ENCODE peak calls at places on chromosomes 6 and 20, in seven cellular contexts. One of them, this sample, is unnamed.

GRCh38 chr6:64084201-64084663 is 448.6 kb downstream of the PHF3 start:
- DNase-seq in type B pancreatic cell: no peak
- DNase-seq in DMS153: no peak
- DNase-seq in stimulated activated CD8-positive, alpha-beta memory T cell treated with anti-CD3 and anti-CD28 coated beads, Interleukin-15, amount 100 ng/mL, for 24 hours: no peak
- DNase-seq in aorta: no peak
- DNase-seq in NCI-H460: no peak
- DNase-seq in fibroblast of pulmonary artery: no peak
- DNase-seq in this sample: no peak

GRCh38 chr6:148251286-148251685 is 91.4 kb upstream of the SASH1 start:
- DNase-seq in aorta: no peak
- DNase-seq in type B pancreatic cell: no peak
- DNase-seq in stimulated activated CD8-positive, alpha-beta memory T cell treated with anti-CD3 and anti-CD28 coated beads, Interleukin-15, amount 100 ng/mL, for 24 hours: no peak
- DNase-seq in fibroblast of pulmonary artery: peak
- DNase-seq in NCI-H460: peak
- DNase-seq in DMS153: peak
- DNase-seq in this sample: no peak

GRCh38 chr20:48131581-48131980 is 346.3 kb upstream of the SULF2 start:
- DNase-seq in fibroblast of pulmonary artery: peak
- DNase-seq in stimulated activated CD8-positive, alpha-beta memory T cell treated with anti-CD3 and anti-CD28 coated beads, Interleukin-15, amount 100 ng/mL, for 24 hours: no peak
- DNase-seq in type B pancreatic cell: no peak
- DNase-seq in DMS153: no peak
- DNase-seq in NCI-H460: no peak
- DNase-seq in aorta: no peak
- DNase-seq in this sample: no peak

GRCh38 chr6:131519670-131520436 is 53.2 kb upstream of the ARG1 start:
- DNase-seq in stimulated activated CD8-positive, alpha-beta memory T cell treated with anti-CD3 and anti-CD28 coated beads, Interleukin-15, amount 100 ng/mL, for 24 hours: no peak
- DNase-seq in type B pancreatic cell: no peak
- DNase-seq in fibroblast of pulmonary artery: peak
- DNase-seq in aorta: no peak
- DNase-seq in NCI-H460: peak
- DNase-seq in DMS153: peak
- DNase-seq in this sample: no peak

GRCh38 chr6:15961630-15962448 is 167.0 kb upstream of the MYLIP start:
- DNase-seq in aorta: no peak
- DNase-seq in type B pancreatic cell: no peak
- DNase-seq in NCI-H460: no peak
- DNase-seq in DMS153: no peak
- DNase-seq in fibroblast of pulmonary artery: no peak
- DNase-seq in stimulated activated CD8-positive, alpha-beta memory T cell treated with anti-CD3 and anti-CD28 coated beads, Interleukin-15, amount 100 ng/mL, for 24 hours: no peak
- DNase-seq in this sample: no peak

GRCh38 chr20:52294106-52294628 is 102.6 kb upstream of the ZFP64 start:
- DNase-seq in DMS153: no peak
- DNase-seq in fibroblast of pulmonary artery: peak
- DNase-seq in type B pancreatic cell: no peak
- DNase-seq in aorta: no peak
- DNase-seq in stimulated activated CD8-positive, alpha-beta memory T cell treated with anti-CD3 and anti-CD28 coated beads, Interleukin-15, amount 100 ng/mL, for 24 hours: no peak
- DNase-seq in NCI-H460: no peak
- DNase-seq in this sample: no peak

GRCh38 chr20:46057856-46058655 is 29.0 kb downstream of the SLC12A5 start:
- DNase-seq in stimulated activated CD8-positive, alpha-beta memory T cell treated with anti-CD3 and anti-CD28 coated beads, Interleukin-15, amount 100 ng/mL, for 24 hours: no peak
- DNase-seq in DMS153: peak
- DNase-seq in aorta: no peak
- DNase-seq in NCI-H460: no peak
- DNase-seq in fibroblast of pulmonary artery: peak
- DNase-seq in type B pancreatic cell: peak
- DNase-seq in this sample: no peak

GRCh38 chr20:43721429-43722152 is 5.2 kb downstream of the GTSF1L start:
- DNase-seq in stimulated activated CD8-positive, alpha-beta memory T cell treated with anti-CD3 and anti-CD28 coated beads, Interleukin-15, amount 100 ng/mL, for 24 hours: no peak
- DNase-seq in aorta: peak
- DNase-seq in DMS153: peak
- DNase-seq in type B pancreatic cell: no peak
- DNase-seq in fibroblast of pulmonary artery: no peak
- DNase-seq in NCI-H460: no peak
- DNase-seq in this sample: no peak

GRCh38 chr6:3841066-3841454 is 8.1 kb upstream of the FAM50B start:
- DNase-seq in type B pancreatic cell: no peak
- DNase-seq in NCI-H460: no peak
- DNase-seq in DMS153: no peak
- DNase-seq in aorta: no peak
- DNase-seq in stimulated activated CD8-positive, alpha-beta memory T cell treated with anti-CD3 and anti-CD28 coated beads, Interleukin-15, amount 100 ng/mL, for 24 hours: no peak
- DNase-seq in fibroblast of pulmonary artery: no peak
- DNase-seq in this sample: no peak

GRCh38 chr20:1362484-1362883 is 30.4 kb downstream of the FKBP1A start:
- DNase-seq in NCI-H460: no peak
- DNase-seq in type B pancreatic cell: no peak
- DNase-seq in stimulated activated CD8-positive, alpha-beta memory T cell treated with anti-CD3 and anti-CD28 coated beads, Interleukin-15, amount 100 ng/mL, for 24 hours: no peak
- DNase-seq in aorta: no peak
- DNase-seq in fibroblast of pulmonary artery: no peak
- DNase-seq in DMS153: no peak
- DNase-seq in this sample: no peak

GRCh38 chr6:107737397-107737793 is 86.7 kb downstream of the SCML4 start:
- DNase-seq in DMS153: no peak
- DNase-seq in stimulated activated CD8-positive, alpha-beta memory T cell treated with anti-CD3 and anti-CD28 coated beads, Interleukin-15, amount 100 ng/mL, for 24 hours: no peak
- DNase-seq in NCI-H460: no peak
- DNase-seq in type B pancreatic cell: no peak
- DNase-seq in fibroblast of pulmonary artery: no peak
- DNase-seq in aorta: no peak
- DNase-seq in this sample: no peak

GRCh38 chr20:32325706-32326506 is 32.2 kb upstream of the ASXL1 start:
- DNase-seq in type B pancreatic cell: no peak
- DNase-seq in DMS153: peak
- DNase-seq in stimulated activated CD8-positive, alpha-beta memory T cell treated with anti-CD3 and anti-CD28 coated beads, Interleukin-15, amount 100 ng/mL, for 24 hours: no peak
- DNase-seq in NCI-H460: no peak
- DNase-seq in aorta: no peak
- DNase-seq in fibroblast of pulmonary artery: peak
- DNase-seq in this sample: no peak

GRCh38 chr6:100464910-100465700 is at the start of gene SIM1:
- DNase-seq in DMS153: peak
- DNase-seq in fibroblast of pulmonary artery: peak
- DNase-seq in NCI-H460: no peak
- DNase-seq in aorta: peak
- DNase-seq in stimulated activated CD8-positive, alpha-beta memory T cell treated with anti-CD3 and anti-CD28 coated beads, Interleukin-15, amount 100 ng/mL, for 24 hours: no peak
- DNase-seq in type B pancreatic cell: peak
- DNase-seq in this sample: no peak

GRCh38 chr6:31930962-31931361 is 3.4 kb downstream of the C2 start:
- DNase-seq in fibroblast of pulmonary artery: no peak
- DNase-seq in aorta: no peak
- DNase-seq in type B pancreatic cell: no peak
- DNase-seq in stimulated activated CD8-positive, alpha-beta memory T cell treated with anti-CD3 and anti-CD28 coated beads, Interleukin-15, amount 100 ng/mL, for 24 hours: no peak
- DNase-seq in DMS153: no peak
- DNase-seq in NCI-H460: no peak
- DNase-seq in this sample: no peak

GRCh38 chr6:116536216-116536621 is 9.3 kb downstream of the TRAPPC3L start:
- DNase-seq in stimulated activated CD8-positive, alpha-beta memory T cell treated with anti-CD3 and anti-CD28 coated beads, Interleukin-15, amount 100 ng/mL, for 24 hours: no peak
- DNase-seq in type B pancreatic cell: no peak
- DNase-seq in aorta: no peak
- DNase-seq in fibroblast of pulmonary artery: peak
- DNase-seq in DMS153: peak
- DNase-seq in NCI-H460: peak
- DNase-seq in this sample: no peak

GRCh38 chr20:23234311-23235078 is 116.1 kb upstream of the NXT1 start:
- DNase-seq in stimulated activated CD8-positive, alpha-beta memory T cell treated with anti-CD3 and anti-CD28 coated beads, Interleukin-15, amount 100 ng/mL, for 24 hours: no peak
- DNase-seq in type B pancreatic cell: no peak
- DNase-seq in aorta: no peak
- DNase-seq in fibroblast of pulmonary artery: no peak
- DNase-seq in NCI-H460: no peak
- DNase-seq in DMS153: no peak
- DNase-seq in this sample: no peak

GRCh38 chr6:125746019-125746414 is 3.4 kb upstream of the HEY2 start:
- DNase-seq in aorta: no peak
- DNase-seq in fibroblast of pulmonary artery: no peak
- DNase-seq in type B pancreatic cell: no peak
- DNase-seq in DMS153: no peak
- DNase-seq in NCI-H460: no peak
- DNase-seq in stimulated activated CD8-positive, alpha-beta memory T cell treated with anti-CD3 and anti-CD28 coated beads, Interleukin-15, amount 100 ng/mL, for 24 hours: no peak
- DNase-seq in this sample: no peak

GRCh38 chr6:100573169-100573568 is 108.4 kb upstream of the SIM1 start:
- DNase-seq in type B pancreatic cell: no peak
- DNase-seq in NCI-H460: peak
- DNase-seq in DMS153: no peak
- DNase-seq in aorta: no peak
- DNase-seq in fibroblast of pulmonary artery: peak
- DNase-seq in stimulated activated CD8-positive, alpha-beta memory T cell treated with anti-CD3 and anti-CD28 coated beads, Interleukin-15, amount 100 ng/mL, for 24 hours: no peak
- DNase-seq in this sample: no peak

GRCh38 chr6:35085359-35086281 is 55.5 kb downstream of the TCP11 start:
- DNase-seq in aorta: no peak
- DNase-seq in type B pancreatic cell: peak
- DNase-seq in stimulated activated CD8-positive, alpha-beta memory T cell treated with anti-CD3 and anti-CD28 coated beads, Interleukin-15, amount 100 ng/mL, for 24 hours: no peak
- DNase-seq in DMS153: no peak
- DNase-seq in NCI-H460: no peak
- DNase-seq in fibroblast of pulmonary artery: no peak
- DNase-seq in this sample: no peak

GRCh38 chr6:99602519-99603420 is 3.9 kb upstream of the PRDM13 start:
- DNase-seq in stimulated activated CD8-positive, alpha-beta memory T cell treated with anti-CD3 and anti-CD28 coated beads, Interleukin-15, amount 100 ng/mL, for 24 hours: no peak
- DNase-seq in aorta: no peak
- DNase-seq in fibroblast of pulmonary artery: no peak
- DNase-seq in DMS153: no peak
- DNase-seq in NCI-H460: no peak
- DNase-seq in type B pancreatic cell: no peak
- DNase-seq in this sample: no peak

GRCh38 chr6:20861479-20861878 is 327.2 kb downstream of the CDKAL1 start:
- DNase-seq in NCI-H460: no peak
- DNase-seq in fibroblast of pulmonary artery: no peak
- DNase-seq in stimulated activated CD8-positive, alpha-beta memory T cell treated with anti-CD3 and anti-CD28 coated beads, Interleukin-15, amount 100 ng/mL, for 24 hours: no peak
- DNase-seq in type B pancreatic cell: no peak
- DNase-seq in DMS153: no peak
- DNase-seq in aorta: no peak
- DNase-seq in this sample: no peak

GRCh38 chr6:87277123-87277522 is 45.3 kb upstream of the SMIM8 start:
- DNase-seq in stimulated activated CD8-positive, alpha-beta memory T cell treated with anti-CD3 and anti-CD28 coated beads, Interleukin-15, amount 100 ng/mL, for 24 hours: no peak
- DNase-seq in aorta: no peak
- DNase-seq in DMS153: no peak
- DNase-seq in type B pancreatic cell: no peak
- DNase-seq in fibroblast of pulmonary artery: peak
- DNase-seq in NCI-H460: peak
- DNase-seq in this sample: no peak

GRCh38 chr6:1313755-1314503 is 2.0 kb downstream of the FOXQ1 start:
- DNase-seq in fibroblast of pulmonary artery: no peak
- DNase-seq in type B pancreatic cell: no peak
- DNase-seq in NCI-H460: no peak
- DNase-seq in stimulated activated CD8-positive, alpha-beta memory T cell treated with anti-CD3 and anti-CD28 coated beads, Interleukin-15, amount 100 ng/mL, for 24 hours: no peak
- DNase-seq in DMS153: no peak
- DNase-seq in aorta: no peak
- DNase-seq in this sample: no peak

GRCh38 chr6:32255212-32256153 is 31.6 kb upstream of the NOTCH4 start:
- DNase-seq in stimulated activated CD8-positive, alpha-beta memory T cell treated with anti-CD3 and anti-CD28 coated beads, Interleukin-15, amount 100 ng/mL, for 24 hours: peak
- DNase-seq in type B pancreatic cell: no peak
- DNase-seq in fibroblast of pulmonary artery: peak
- DNase-seq in aorta: peak
- DNase-seq in NCI-H460: peak
- DNase-seq in DMS153: no peak
- DNase-seq in this sample: peak

GRCh38 chr6:41039060-41039998 is at the start of gene UNC5CL:
- DNase-seq in aorta: peak
- DNase-seq in stimulated activated CD8-positive, alpha-beta memory T cell treated with anti-CD3 and anti-CD28 coated beads, Interleukin-15, amount 100 ng/mL, for 24 hours: no peak
- DNase-seq in NCI-H460: peak
- DNase-seq in type B pancreatic cell: no peak
- DNase-seq in fibroblast of pulmonary artery: peak
- DNase-seq in DMS153: peak
- DNase-seq in this sample: no peak

GRCh38 chr6:154359679-154360078 is 3.1 kb upstream of the IPCEF1 start:
- DNase-seq in stimulated activated CD8-positive, alpha-beta memory T cell treated with anti-CD3 and anti-CD28 coated beads, Interleukin-15, amount 100 ng/mL, for 24 hours: no peak
- DNase-seq in DMS153: no peak
- DNase-seq in aorta: no peak
- DNase-seq in fibroblast of pulmonary artery: no peak
- DNase-seq in NCI-H460: no peak
- DNase-seq in type B pancreatic cell: no peak
- DNase-seq in this sample: no peak

GRCh38 chr6:2896741-2897140 is 6.4 kb downstream of the SERPINB9 start:
- DNase-seq in fibroblast of pulmonary artery: no peak
- DNase-seq in NCI-H460: no peak
- DNase-seq in aorta: no peak
- DNase-seq in stimulated activated CD8-positive, alpha-beta memory T cell treated with anti-CD3 and anti-CD28 coated beads, Interleukin-15, amount 100 ng/mL, for 24 hours: no peak
- DNase-seq in type B pancreatic cell: no peak
- DNase-seq in DMS153: no peak
- DNase-seq in this sample: no peak

GRCh38 chr20:58647162-58647813 is 3.8 kb upstream of the STX16 start:
- DNase-seq in DMS153: no peak
- DNase-seq in stimulated activated CD8-positive, alpha-beta memory T cell treated with anti-CD3 and anti-CD28 coated beads, Interleukin-15, amount 100 ng/mL, for 24 hours: no peak
- DNase-seq in type B pancreatic cell: no peak
- DNase-seq in fibroblast of pulmonary artery: no peak
- DNase-seq in aorta: no peak
- DNase-seq in NCI-H460: no peak
- DNase-seq in this sample: no peak

This sample was measured in omental fat pad.